ENCODE peak calls at places on chromosomes 2 and 18, in ten cellular contexts. One of them, this sample, is unnamed.

GRCh38 chr2:151729416-151729811 is 4.9 kb downstream of the NEB start:
- DNase-seq in cardiac muscle cell: no peak
- DNase-seq in ovary: no peak
- DNase-seq in heart left ventricle: no peak
- DNase-seq in IMR-90: no peak
- DNase-seq in suprapubic skin: no peak
- DNase-seq in pancreas: no peak
- DNase-seq in Peyer's patch: no peak
- DNase-seq in uterus: no peak
- DNase-seq in SK-N-SH: no peak
- DNase-seq in this sample: no peak

GRCh38 chr2:167336213-167336612 is 447.9 kb downstream of the XIRP2 start:
- DNase-seq in pancreas: no peak
- DNase-seq in suprapubic skin: no peak
- DNase-seq in cardiac muscle cell: no peak
- DNase-seq in IMR-90: no peak
- DNase-seq in ovary: no peak
- DNase-seq in heart left ventricle: no peak
- DNase-seq in uterus: no peak
- DNase-seq in Peyer's patch: no peak
- DNase-seq in SK-N-SH: no peak
- DNase-seq in this sample: no peak

GRCh38 chr2:216571178-216571908 is 61.9 kb upstream of the IGFBP2 start:
- DNase-seq in SK-N-SH: no peak
- DNase-seq in Peyer's patch: no peak
- DNase-seq in heart left ventricle: no peak
- DNase-seq in suprapubic skin: no peak
- DNase-seq in pancreas: no peak
- DNase-seq in cardiac muscle cell: no peak
- DNase-seq in uterus: no peak
- DNase-seq in IMR-90: no peak
- DNase-seq in ovary: no peak
- DNase-seq in this sample: no peak

GRCh38 chr2:58620127-58620526 is 379.0 kb upstream of the FANCL start:
- DNase-seq in heart left ventricle: no peak
- DNase-seq in SK-N-SH: no peak
- DNase-seq in pancreas: no peak
- DNase-seq in suprapubic skin: no peak
- DNase-seq in ovary: no peak
- DNase-seq in Peyer's patch: no peak
- DNase-seq in IMR-90: peak; percentile 6
- DNase-seq in cardiac muscle cell: no peak
- DNase-seq in uterus: no peak
- DNase-seq in this sample: no peak

GRCh38 chr2:239930378-239930777 is 94.8 kb downstream of the NDUFA10 start:
- DNase-seq in heart left ventricle: peak; percentile 40
- DNase-seq in suprapubic skin: peak; percentile 76
- DNase-seq in IMR-90: no peak
- DNase-seq in SK-N-SH: no peak
- DNase-seq in pancreas: peak; percentile 64
- DNase-seq in cardiac muscle cell: no peak
- DNase-seq in Peyer's patch: peak; percentile 37
- DNase-seq in uterus: peak; percentile 8
- DNase-seq in ovary: no peak
- DNase-seq in this sample: peak; percentile 2

GRCh38 chr2:47867205-47867604 is 39.1 kb downstream of the FBXO11 start:
- DNase-seq in heart left ventricle: no peak
- DNase-seq in ovary: no peak
- DNase-seq in pancreas: no peak
- DNase-seq in SK-N-SH: peak; percentile 56
- DNase-seq in IMR-90: peak; percentile 75
- DNase-seq in cardiac muscle cell: peak; percentile 14
- DNase-seq in Peyer's patch: no peak
- DNase-seq in suprapubic skin: no peak
- DNase-seq in uterus: no peak
- DNase-seq in this sample: no peak

GRCh38 chr2:148730085-148730484 is 85.5 kb downstream of the EPC2 start:
- DNase-seq in Peyer's patch: no peak
- DNase-seq in cardiac muscle cell: peak; percentile 23
- DNase-seq in ovary: no peak
- DNase-seq in heart left ventricle: no peak
- DNase-seq in IMR-90: peak; percentile 8
- DNase-seq in SK-N-SH: no peak
- DNase-seq in suprapubic skin: no peak
- DNase-seq in pancreas: no peak
- DNase-seq in uterus: no peak
- DNase-seq in this sample: no peak

GRCh38 chr18:3857544-3857943 is 407.6 kb downstream of the TGIF1 start:
- DNase-seq in cardiac muscle cell: no peak
- DNase-seq in suprapubic skin: no peak
- DNase-seq in pancreas: no peak
- DNase-seq in heart left ventricle: no peak
- DNase-seq in SK-N-SH: no peak
- DNase-seq in ovary: no peak
- DNase-seq in IMR-90: peak; percentile 65
- DNase-seq in uterus: peak; percentile 19
- DNase-seq in Peyer's patch: no peak
- DNase-seq in this sample: no peak

GRCh38 chr2:74658516-74658915 is 4.5 kb downstream of the SEMA4F start:
- DNase-seq in ovary: no peak
- DNase-seq in SK-N-SH: no peak
- DNase-seq in IMR-90: peak; percentile 91
- DNase-seq in suprapubic skin: no peak
- DNase-seq in Peyer's patch: no peak
- DNase-seq in pancreas: no peak
- DNase-seq in cardiac muscle cell: no peak
- DNase-seq in uterus: no peak
- DNase-seq in heart left ventricle: no peak
- DNase-seq in this sample: no peak

GRCh38 chr2:8337321-8337720 is 344.5 kb upstream of the ID2 start:
- DNase-seq in SK-N-SH: no peak
- DNase-seq in suprapubic skin: no peak
- DNase-seq in pancreas: no peak
- DNase-seq in ovary: no peak
- DNase-seq in uterus: no peak
- DNase-seq in IMR-90: no peak
- DNase-seq in cardiac muscle cell: no peak
- DNase-seq in heart left ventricle: no peak
- DNase-seq in Peyer's patch: no peak
- DNase-seq in this sample: no peak

GRCh38 chr18:54835944-54836343 is 7.7 kb downstream of the RAB27B start:
- DNase-seq in cardiac muscle cell: no peak
- DNase-seq in SK-N-SH: no peak
- DNase-seq in uterus: no peak
- DNase-seq in Peyer's patch: no peak
- DNase-seq in suprapubic skin: no peak
- DNase-seq in heart left ventricle: no peak
- DNase-seq in pancreas: no peak
- DNase-seq in ovary: no peak
- DNase-seq in IMR-90: no peak
- DNase-seq in this sample: no peak

GRCh38 chr2:155722290-155722689 is 610.2 kb downstream of the NR4A2 start:
- DNase-seq in uterus: no peak
- DNase-seq in SK-N-SH: no peak
- DNase-seq in heart left ventricle: no peak
- DNase-seq in IMR-90: no peak
- DNase-seq in ovary: no peak
- DNase-seq in cardiac muscle cell: no peak
- DNase-seq in suprapubic skin: no peak
- DNase-seq in pancreas: no peak
- DNase-seq in Peyer's patch: no peak
- DNase-seq in this sample: no peak

GRCh38 chr18:45839415-45840395 is 14.2 kb downstream of the SIGLEC15 start:
- DNase-seq in IMR-90: peak; percentile 80
- DNase-seq in cardiac muscle cell: peak; percentile 66
- DNase-seq in heart left ventricle: no peak
- DNase-seq in pancreas: no peak
- DNase-seq in ovary: no peak
- DNase-seq in SK-N-SH: peak; percentile 59
- DNase-seq in uterus: no peak
- DNase-seq in Peyer's patch: peak; percentile 52
- DNase-seq in suprapubic skin: no peak
- DNase-seq in this sample: no peak

GRCh38 chr2:74286725-74287124 is 56.5 kb downstream of the SLC4A5 start:
- DNase-seq in cardiac muscle cell: no peak
- DNase-seq in Peyer's patch: no peak
- DNase-seq in IMR-90: no peak
- DNase-seq in uterus: no peak
- DNase-seq in SK-N-SH: no peak
- DNase-seq in pancreas: no peak
- DNase-seq in suprapubic skin: no peak
- DNase-seq in heart left ventricle: no peak
- DNase-seq in ovary: no peak
- DNase-seq in this sample: no peak

GRCh38 chr18:10949655-10950054 is 199.7 kb downstream of the PIEZO2 start:
- DNase-seq in uterus: no peak
- DNase-seq in IMR-90: peak; percentile 2
- DNase-seq in suprapubic skin: no peak
- DNase-seq in Peyer's patch: no peak
- DNase-seq in SK-N-SH: no peak
- DNase-seq in heart left ventricle: no peak
- DNase-seq in ovary: no peak
- DNase-seq in cardiac muscle cell: no peak
- DNase-seq in pancreas: no peak
- DNase-seq in this sample: no peak

GRCh38 chr18:10951631-10952544 is 197.5 kb downstream of the PIEZO2 start:
- DNase-seq in suprapubic skin: no peak
- DNase-seq in cardiac muscle cell: no peak
- DNase-seq in IMR-90: no peak
- DNase-seq in uterus: no peak
- DNase-seq in SK-N-SH: no peak
- DNase-seq in pancreas: no peak
- DNase-seq in ovary: no peak
- DNase-seq in Peyer's patch: no peak
- DNase-seq in heart left ventricle: no peak
- DNase-seq in this sample: no peak

GRCh38 chr18:10950876-10951630 is 198.3 kb downstream of the PIEZO2 start:
- DNase-seq in SK-N-SH: no peak
- DNase-seq in IMR-90: no peak
- DNase-seq in pancreas: no peak
- DNase-seq in uterus: no peak
- DNase-seq in suprapubic skin: no peak
- DNase-seq in Peyer's patch: no peak
- DNase-seq in ovary: no peak
- DNase-seq in heart left ventricle: no peak
- DNase-seq in cardiac muscle cell: no peak
- DNase-seq in this sample: no peak

GRCh38 chr18:10948421-10948820 is 200.9 kb downstream of the PIEZO2 start:
- DNase-seq in uterus: no peak
- DNase-seq in SK-N-SH: no peak
- DNase-seq in heart left ventricle: no peak
- DNase-seq in pancreas: no peak
- DNase-seq in IMR-90: no peak
- DNase-seq in ovary: no peak
- DNase-seq in cardiac muscle cell: no peak
- DNase-seq in suprapubic skin: no peak
- DNase-seq in Peyer's patch: no peak
- DNase-seq in this sample: no peak

DNA sequence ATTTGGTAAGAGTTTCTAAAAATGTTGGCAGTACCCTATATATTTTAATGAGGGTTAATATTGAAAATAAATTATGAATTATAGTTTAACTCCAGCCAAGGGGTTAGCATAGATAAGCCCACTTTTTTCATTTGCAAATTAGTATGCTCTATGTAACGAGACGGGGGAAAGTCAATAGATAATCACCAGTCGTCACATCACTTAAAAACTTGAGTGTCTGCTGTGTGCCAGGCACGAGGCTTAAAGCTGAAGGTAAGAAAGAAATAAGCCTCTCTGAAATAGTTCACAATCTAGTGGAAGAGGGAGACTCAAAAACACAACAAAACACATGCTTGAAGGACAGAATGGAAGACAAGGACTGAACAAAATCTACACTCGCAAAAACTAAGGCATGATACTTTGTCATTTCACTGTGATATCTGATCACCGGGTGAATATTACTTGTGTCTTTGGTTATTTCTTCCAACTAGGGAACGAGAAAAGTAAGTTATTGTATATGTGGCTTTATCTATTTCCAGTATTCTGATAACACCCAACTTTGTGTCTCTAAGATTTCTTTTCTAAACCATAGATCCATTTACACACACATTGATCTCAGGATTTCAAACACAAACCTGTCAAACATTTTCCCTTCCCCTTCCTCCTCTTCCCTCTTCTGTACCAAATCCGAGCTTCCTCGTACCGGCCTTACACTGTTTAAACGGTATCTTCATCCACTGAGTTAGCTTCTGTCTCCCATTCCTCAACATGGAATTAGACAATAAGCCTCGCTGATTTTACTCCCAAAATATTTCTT is 199.1 kb downstream of the PIEZO2 start:
- DNase-seq in IMR-90: no peak
- DNase-seq in heart left ventricle: no peak
- DNase-seq in SK-N-SH: no peak
- DNase-seq in pancreas: no peak
- DNase-seq in uterus: no peak
- DNase-seq in ovary: no peak
- DNase-seq in Peyer's patch: no peak
- DNase-seq in suprapubic skin: no peak
- DNase-seq in cardiac muscle cell: no peak
- DNase-seq in this sample: no peak
- H3K4me1 ChIP-seq in IMR-90: no peaks in the 10 kb centered on the region
- H3K4me1 ChIP-seq in heart left ventricle: no peaks in the 10 kb centered on the region
- H3K4me1 ChIP-seq in SK-N-SH: no peaks in the 10 kb centered on the region
- H3K4me1 ChIP-seq in pancreas: no peaks in the 10 kb centered on the region
- H3K4me1 ChIP-seq in uterus: no peaks in the 10 kb centered on the region
- H3K4me1 ChIP-seq in ovary: no peaks in the 10 kb centered on the region
- H3K4me1 ChIP-seq in Peyer's patch: no peaks in the 10 kb centered on the region
- H3K4me1 ChIP-seq in suprapubic skin: peaks cover 3% of the 10 kb centered on the region
- H3K4me1 ChIP-seq in cardiac muscle cell: no peaks in the 10 kb centered on the region
- H3K4me1 ChIP-seq in this sample: no peaks in the 10 kb centered on the region

GRCh38 chr2:160087854-160088745 is 25.7 kb upstream of the PLA2R1 start:
- DNase-seq in pancreas: no peak
- DNase-seq in heart left ventricle: no peak
- DNase-seq in suprapubic skin: no peak
- DNase-seq in SK-N-SH: no peak
- DNase-seq in IMR-90: peak; percentile 25
- DNase-seq in Peyer's patch: no peak
- DNase-seq in ovary: no peak
- DNase-seq in uterus: no peak
- DNase-seq in cardiac muscle cell: no peak
- DNase-seq in this sample: no peak
- H3K9me3 ChIP-seq in pancreas: no peaks in the 10 kb centered on the region
- H3K9me3 ChIP-seq in heart left ventricle: peaks cover 66% of the 10 kb centered on the region
- H3K9me3 ChIP-seq in suprapubic skin: peaks cover 36% of the 10 kb centered on the region
- H3K9me3 ChIP-seq in SK-N-SH: peaks cover 5% of the 10 kb centered on the region
- H3K9me3 ChIP-seq in IMR-90: peaks cover 37% of the 10 kb centered on the region
- H3K9me3 ChIP-seq in Peyer's patch: no peaks in the 10 kb centered on the region
- H3K9me3 ChIP-seq in ovary: peaks cover 12% of the 10 kb centered on the region
- H3K9me3 ChIP-seq in uterus: peaks cover 4% of the 10 kb centered on the region
- H3K9me3 ChIP-seq in cardiac muscle cell: peaks cover 7% of the 10 kb centered on the region
- H3K9me3 ChIP-seq in this sample: peaks cover 35% of the 10 kb centered on the region

GRCh38 chr2:26235089-26235488 is 9.3 kb downstream of the HADHA start:
- DNase-seq in IMR-90: no peak
- DNase-seq in uterus: no peak
- DNase-seq in ovary: no peak
- DNase-seq in SK-N-SH: no peak
- DNase-seq in heart left ventricle: no peak
- DNase-seq in Peyer's patch: no peak
- DNase-seq in pancreas: no peak
- DNase-seq in suprapubic skin: no peak
- DNase-seq in cardiac muscle cell: no peak
- DNase-seq in this sample: no peak
- TF ChIP-seq CTCF in IMR-90: peak; percentile 14
- TF ChIP-seq CTCF in uterus: peak; percentile 20
- TF ChIP-seq CTCF in ovary: no peak
- TF ChIP-seq CTCF in SK-N-SH: peak; percentile 43
- TF ChIP-seq CTCF in heart left ventricle: peak; percentile 20
- TF ChIP-seq CTCF in Peyer's patch: peak; percentile 21
- TF ChIP-seq CTCF in pancreas: no peak
- TF ChIP-seq CTCF in suprapubic skin: no peak
- TF ChIP-seq CTCF in cardiac muscle cell: peak; percentile 33
- TF ChIP-seq CTCF in this sample: peak; percentile 43

GRCh38 chr2:69768217-69768616 is 26.3 kb downstream of the ANXA4 start:
- DNase-seq in SK-N-SH: no peak
- DNase-seq in heart left ventricle: no peak
- DNase-seq in suprapubic skin: no peak
- DNase-seq in IMR-90: no peak
- DNase-seq in pancreas: no peak
- DNase-seq in Peyer's patch: no peak
- DNase-seq in uterus: no peak
- DNase-seq in ovary: no peak
- DNase-seq in cardiac muscle cell: no peak
- DNase-seq in this sample: no peak
- H3K4me1 ChIP-seq in SK-N-SH: peaks cover 18% of the 10 kb centered on the region
- H3K4me1 ChIP-seq in heart left ventricle: peaks cover 24% of the 10 kb centered on the region
- H3K4me1 ChIP-seq in suprapubic skin: peaks cover 99% of the 10 kb centered on the region
- H3K4me1 ChIP-seq in IMR-90: peaks cover 20% of the 10 kb centered on the region
- H3K4me1 ChIP-seq in pancreas: peaks cover 9% of the 10 kb centered on the region
- H3K4me1 ChIP-seq in Peyer's patch: peaks cover 69% of the 10 kb centered on the region
- H3K4me1 ChIP-seq in uterus: peaks cover 3% of the 10 kb centered on the region
- H3K4me1 ChIP-seq in ovary: peaks cover 13% of the 10 kb centered on the region
- H3K4me1 ChIP-seq in cardiac muscle cell: no peaks in the 10 kb centered on the region
- H3K4me1 ChIP-seq in this sample: peaks cover 34% of the 10 kb centered on the region